ENCODE peak calls at places on chromosomes 2 and 18, in eight cellular contexts. Y is HCT116, O is endothelial cell of umbilical vein, V is sigmoid colon, Z is stomach, C is Panc1, D is transverse colon, M is GM12878. W is an unnamed sample.

GRCh38 chr2:45669109-45669508 is 17.6 kb downstream of the PRKCE start:
- DNase-seq in D (no peak), V (no peak), Y (no peak), Z (no peak), O (peak), C (no peak), M (no peak), W (no peak)

GRCh38 chr2:8633735-8634313 is 48.0 kb upstream of the ID2 start:
- DNase-seq in Y (peak), Z (no peak), M (no peak), D (no peak), V (no peak), C (no peak), O (no peak), W (no peak)

GRCh38 chr2:224350703-224351102 is 51.2 kb downstream of the FAM124B start:
- DNase-seq in O (no peak), Z (no peak), V (no peak), Y (no peak), D (no peak), C (no peak), M (no peak), W (no peak)

GRCh38 chr2:205685314-205686230 is 3.3 kb downstream of the NRP2 start:
- DNase-seq in V (peak), O (peak), Z (peak), D (no peak), C (no peak), Y (no peak), M (no peak), W (no peak)

GRCh38 chr18:58727776-58728500 is 56.7 kb downstream of the MALT1 start:
- DNase-seq in Z (no peak), D (no peak), C (no peak), V (no peak), Y (no peak), M (no peak), O (no peak), W (no peak)

GRCh38 chr2:236943841-236944513 is 141.7 kb upstream of the COPS8 start:
- DNase-seq in D (no peak), M (no peak), Z (no peak), O (no peak), Y (no peak), C (no peak), V (no peak), W (no peak)

GRCh38 chr2:11631462-11631861 is 38.5 kb downstream of the NTSR2 start:
- DNase-seq in Y (no peak), O (no peak), D (no peak), C (no peak), M (no peak), V (no peak), Z (no peak), W (no peak)

GRCh38 chr18:12862467-12862866 is 21.6 kb downstream of the PTPN2 start:
- DNase-seq in Z (peak), C (no peak), M (no peak), O (no peak), V (no peak), D (peak), Y (no peak), W (no peak)

GRCh38 chr2:232365621-232366321 is 12.8 kb upstream of the ALPP start:
- DNase-seq in M (no peak), O (no peak), Y (peak), C (no peak), V (peak), D (no peak), Z (no peak), W (no peak)

GRCh38 chr2:84888401-84889276 is 7.8 kb upstream of the TRABD2A start:
- DNase-seq in O (no peak), Y (no peak), C (no peak), D (peak), V (peak), Z (no peak), M (peak), W (no peak)

GRCh38 chr2:107669335-107669734 is 157.4 kb upstream of the RGPD4 start:
- DNase-seq in O (no peak), Z (no peak), Y (no peak), M (no peak), V (no peak), C (no peak), D (no peak), W (no peak)

GRCh38 chr18:74040459-74041332 is 106.9 kb downstream of the FBXO15 start:
- DNase-seq in D (peak), Z (peak), V (no peak), M (no peak), Y (peak), O (no peak), C (no peak), W (no peak)

GRCh38 chr2:205605638-205606304 is 76.5 kb upstream of the NRP2 start:
- DNase-seq in V (no peak), D (no peak), O (no peak), Z (no peak), M (no peak), Y (no peak), C (no peak), W (no peak)

GRCh38 chr2:202429164-202429980 is 53.2 kb downstream of the BMPR2 start:
- DNase-seq in D (no peak), Z (no peak), Y (no peak), C (no peak), V (no peak), O (peak), M (no peak), W (no peak)

GRCh38 chr2:63975437-63976124 is 43.6 kb downstream of the VPS54 start:
- DNase-seq in C (no peak), O (no peak), V (no peak), M (no peak), D (no peak), Z (no peak), Y (no peak), W (no peak)

GRCh38 chr2:164055623-164056022 is 319.8 kb upstream of the FIGN start:
- DNase-seq in V (no peak), D (no peak), O (no peak), C (no peak), Y (no peak), Z (no peak), M (no peak), W (no peak)

GRCh38 chr2:73890301-73891092 is 2.3 kb upstream of the ACTG2 start:
- DNase-seq in Y (no peak), M (no peak), O (no peak), V (peak), Z (no peak), C (no peak), D (no peak), W (no peak)
- TF ChIP-seq POLR2AphosphoS5 in Y (no peak), M (no peak), O (no peak), V (no peak), Z (no peak), C (no peak), D (no peak), W (no peak)

DNA sequence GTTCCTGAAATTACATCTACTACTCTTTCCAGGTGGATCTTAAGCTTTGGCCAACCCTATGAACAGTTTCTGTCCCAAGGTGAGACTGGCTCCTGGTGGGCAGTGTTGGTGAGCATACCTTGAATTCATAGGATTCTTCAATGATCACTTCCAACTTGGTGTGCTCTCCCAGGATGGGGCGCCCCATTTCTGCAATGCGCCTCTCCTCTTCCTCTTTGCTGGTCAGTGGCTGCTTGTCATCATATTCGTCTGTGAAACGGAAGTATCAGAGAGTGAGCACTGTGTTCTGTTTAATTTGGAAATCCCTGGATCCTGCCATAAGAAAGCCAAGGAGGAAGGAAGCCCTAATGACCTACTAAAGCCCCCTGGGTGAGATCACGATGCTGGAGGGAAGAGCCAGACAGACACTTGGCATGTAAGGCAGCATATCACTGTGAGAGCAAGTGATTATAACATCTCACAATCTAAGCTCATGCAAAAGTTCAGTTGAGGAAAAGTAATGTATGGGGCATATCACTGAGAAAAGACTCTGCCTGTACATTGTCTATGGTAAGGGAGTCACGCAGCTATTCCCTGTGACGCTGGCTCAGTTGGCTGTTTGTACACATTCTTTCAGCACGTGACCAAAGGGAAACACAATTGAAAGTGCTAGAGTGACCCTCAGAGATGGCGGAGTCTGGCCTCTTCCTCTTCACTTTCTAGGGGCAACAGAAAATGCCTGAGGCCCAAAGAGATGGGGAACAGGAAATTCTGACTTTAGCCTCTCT is 287.0 kb downstream of the SLC8A1 start:
- DNase-seq in Y (no peak), M (no peak), D (no peak), V (no peak), O (peak), C (no peak), Z (no peak), W (no peak)
- H3K27ac ChIP-seq in Y (no peak), M (no peak), D (peak), V (peak), O (no peak), C (no peak), Z (peak), W (no peak)

DNA sequence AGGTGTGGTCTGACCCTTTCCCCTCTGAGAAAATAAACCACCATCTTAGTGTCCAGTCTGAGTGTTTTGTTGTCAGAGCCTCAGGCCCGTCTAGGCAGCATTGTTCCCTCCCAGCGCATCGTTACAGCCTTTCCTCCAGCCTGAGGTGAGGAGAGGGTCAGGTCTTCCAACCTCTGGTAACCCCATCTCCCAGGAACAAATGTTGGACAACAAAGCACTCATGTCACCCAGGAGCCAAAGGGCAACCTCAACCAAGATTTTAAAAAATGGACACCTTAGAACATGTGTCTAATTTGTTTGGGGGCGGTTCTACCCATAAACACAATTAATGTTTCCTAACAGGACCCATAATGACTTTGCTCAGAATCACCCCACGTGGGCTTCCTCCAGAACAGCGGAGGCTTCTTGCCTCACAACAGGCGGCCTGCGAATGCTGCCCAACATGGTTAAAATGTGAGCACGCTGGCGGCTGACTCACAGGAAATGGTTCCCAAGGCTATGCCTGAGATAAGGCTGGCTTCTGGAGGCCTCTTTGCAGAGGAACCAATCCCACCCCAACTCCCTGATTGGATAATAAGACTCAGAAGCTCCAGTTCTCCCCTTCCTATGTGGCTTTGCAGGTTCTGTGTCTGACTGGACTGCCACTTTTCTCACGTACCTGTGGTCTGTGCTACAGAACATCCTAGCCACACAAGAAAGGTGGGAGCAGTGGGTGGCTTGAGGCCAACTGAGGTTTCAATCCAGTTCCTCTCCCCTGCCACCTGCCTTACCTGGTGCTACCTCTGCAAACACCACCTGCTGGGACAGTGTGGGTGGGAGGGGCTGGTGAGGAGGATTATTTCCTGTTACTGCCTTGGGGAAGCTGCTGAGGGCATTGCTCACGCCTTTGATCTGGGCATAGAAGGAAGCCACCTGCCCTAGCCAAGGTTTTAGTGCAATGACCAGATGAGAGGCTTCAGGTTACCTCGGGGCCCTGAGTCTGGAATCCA is 108.8 kb downstream of the B3GNT2 start:
- DNase-seq in C (no peak), M (peak), Z (peak), Y (peak), D (peak), V (no peak), O (peak), W (peak)
- TF ChIP-seq POLR2AphosphoS5 in C (no peak), M (peak), Z (peak), Y (no peak), D (peak), V (no peak), O (peak), W (peak)

GRCh38 chr2:28163028-28163427 is 229.6 kb upstream of the FOSL2 start:
- DNase-seq in C (no peak), V (no peak), Y (no peak), D (no peak), O (no peak), Z (no peak), M (no peak), W (no peak)
- H3K27ac ChIP-seq in C (no peak), V (peak), Y (no peak), D (peak), O (no peak), Z (peak), M (no peak), W (peak)

GRCh38 chr2:10277293-10278028 is 25.2 kb upstream of the HPCAL1 start:
- DNase-seq in V (peak), O (no peak), Y (no peak), M (no peak), D (no peak), C (no peak), Z (no peak), W (no peak)

GRCh38 chr2:10276481-10277292 is 26.0 kb upstream of the HPCAL1 start:
- DNase-seq in Y (no peak), C (no peak), V (peak), M (no peak), Z (no peak), D (no peak), O (no peak), W (no peak)

GRCh38 chr2:10279472-10279870 is 23.2 kb upstream of the HPCAL1 start:
- DNase-seq in Y (no peak), M (no peak), C (no peak), D (no peak), Z (no peak), O (no peak), V (peak), W (no peak)

GRCh38 chr2:10278763-10279471 is 23.8 kb upstream of the HPCAL1 start:
- DNase-seq in V (peak), C (no peak), D (no peak), Y (no peak), Z (no peak), M (no peak), O (no peak), W (no peak)

DNA sequence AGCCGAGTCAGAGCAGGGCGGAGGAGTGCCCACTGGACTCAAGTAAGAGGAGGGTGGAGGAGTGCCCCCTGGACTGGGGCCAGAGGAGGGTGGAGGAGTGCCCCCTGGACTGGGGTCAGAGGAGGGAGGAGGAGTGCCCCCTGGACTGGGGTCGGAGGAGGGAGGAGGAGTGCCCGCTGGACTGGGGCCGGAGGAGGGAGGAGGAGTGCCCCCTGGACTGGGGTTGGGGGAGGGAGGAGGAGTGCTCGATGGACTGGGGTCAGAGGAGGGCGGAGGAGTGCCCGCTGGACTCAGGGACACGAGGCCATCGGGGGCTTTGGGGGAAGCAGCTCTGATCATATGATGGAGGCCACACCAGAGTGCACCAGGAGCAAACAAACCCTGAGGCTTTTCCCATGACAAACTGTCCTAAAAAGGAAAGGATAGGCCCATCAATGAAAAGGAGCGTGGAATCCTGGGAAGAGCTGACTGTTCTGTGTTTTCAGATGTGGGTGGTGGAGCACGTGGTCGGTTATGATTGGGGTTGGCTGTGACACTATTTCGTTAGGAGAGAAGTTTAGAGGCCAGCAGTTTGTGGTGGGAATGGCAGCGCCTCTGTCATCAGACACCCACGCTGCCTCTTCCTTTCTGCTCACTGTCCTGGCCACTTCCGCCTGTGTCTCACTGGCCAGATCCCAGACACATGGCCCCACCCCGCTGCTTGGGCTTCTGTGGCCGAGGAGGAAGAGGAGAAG is 24.5 kb upstream of the HPCAL1 start:
- DNase-seq in D (peak), V (peak), C (no peak), M (no peak), Y (no peak), Z (no peak), O (no peak), W (peak)
- TF ChIP-seq POLR2AphosphoS5 in D (no peak), V (no peak), C (no peak), M (no peak), Y (no peak), Z (no peak), O (no peak), W (peak)

DNA sequence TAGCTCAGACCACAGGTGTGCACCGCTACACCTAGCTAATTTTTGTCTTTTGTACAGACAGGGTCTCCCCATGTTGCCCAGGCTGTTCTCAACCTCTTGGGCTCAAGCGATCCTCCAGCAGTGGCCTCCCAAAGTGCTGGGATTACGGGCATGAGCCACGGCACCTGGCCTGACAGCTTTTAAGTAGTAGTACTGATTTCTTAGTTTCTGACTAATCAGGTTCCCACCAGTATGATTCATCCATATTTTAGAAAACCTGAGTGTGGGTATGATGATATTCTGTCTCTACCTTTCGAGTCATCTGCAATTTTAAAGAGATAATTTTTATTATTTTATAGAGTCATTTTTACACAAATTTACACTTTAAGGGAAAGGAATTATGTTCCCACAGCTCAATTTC is 46.4 kb upstream of the GULP1 start:
- DNase-seq in Z (no peak), M (no peak), V (no peak), O (no peak), C (no peak), Y (no peak), D (no peak), W (no peak)
- H3K27ac ChIP-seq in Z (no peak), M (no peak), V (no peak), O (no peak), C (no peak), Y (no peak), D (no peak), W (no peak)

W was measured in breast epithelium.